ENCODE peak calls at places on chromosomes 16 and 17, in five cellular contexts. One of them, this sample, is unnamed.
A peak's percentile ranks its signal among the peaks of the same experiment; 100 is the strongest.

GRCh38 chr17:77457572-77458201 is 316.9 kb downstream of the SEC14L1 start:
- DNase-seq in GM23248: no peak
- DNase-seq in amygdala: no peak
- DNase-seq in HFF-Myc: no peak
- DNase-seq in CD8-positive, alpha-beta T cell: no peak
- DNase-seq in this sample: no peak

GRCh38 chr16:70478912-70479341 is 24.5 kb downstream of the FCSK start:
- DNase-seq in GM23248: no peak
- DNase-seq in amygdala: no peak
- DNase-seq in HFF-Myc: no peak
- DNase-seq in CD8-positive, alpha-beta T cell: no peak
- DNase-seq in this sample: peak; percentile 43

GRCh38 chr17:35536664-35537160 is 766 bp downstream of the SLFN12L start:
- DNase-seq in GM23248: no peak
- DNase-seq in amygdala: no peak
- DNase-seq in HFF-Myc: no peak
- DNase-seq in CD8-positive, alpha-beta T cell: peak; percentile 36
- DNase-seq in this sample: no peak

GRCh38 chr17:42132941-42133340 is 10.3 kb downstream of the HSPB9 start:
- DNase-seq in GM23248: peak; percentile 95
- DNase-seq in amygdala: peak; percentile 69
- DNase-seq in HFF-Myc: no peak
- DNase-seq in CD8-positive, alpha-beta T cell: no peak
- DNase-seq in this sample: peak; percentile 86

GRCh38 chr17:57107498-57108101 is 22.6 kb downstream of the AKAP1 start:
- DNase-seq in GM23248: peak; percentile 8
- DNase-seq in amygdala: no peak
- DNase-seq in HFF-Myc: no peak
- DNase-seq in CD8-positive, alpha-beta T cell: no peak
- DNase-seq in this sample: peak; percentile 77

GRCh38 chr17:43880420-43880991 is 26.8 kb downstream of the MPP2 start:
- DNase-seq in GM23248: peak; percentile 30
- DNase-seq in amygdala: no peak
- DNase-seq in HFF-Myc: no peak
- DNase-seq in CD8-positive, alpha-beta T cell: peak; percentile 38
- DNase-seq in this sample: peak; percentile 64

GRCh38 chr17:19573075-19573474 is 39.4 kb downstream of the SLC47A1 start:
- DNase-seq in GM23248: peak; percentile 36
- DNase-seq in amygdala: no peak
- DNase-seq in HFF-Myc: no peak
- DNase-seq in CD8-positive, alpha-beta T cell: no peak
- DNase-seq in this sample: no peak

GRCh38 chr17:29807520-29808361 is 122.3 kb downstream of the SSH2 start:
- DNase-seq in GM23248: peak; percentile 84
- DNase-seq in amygdala: peak; percentile 24
- DNase-seq in HFF-Myc: peak; percentile 46
- DNase-seq in CD8-positive, alpha-beta T cell: peak; percentile 77
- DNase-seq in this sample: peak; percentile 70

GRCh38 chr17:2598166-2598565 is 4.7 kb downstream of the PAFAH1B1 start:
- DNase-seq in GM23248: peak; percentile 89
- DNase-seq in amygdala: no peak
- DNase-seq in HFF-Myc: no peak
- DNase-seq in CD8-positive, alpha-beta T cell: no peak
- DNase-seq in this sample: no peak

This sample was measured in lower lobe of right lung.